ENCODE peak calls at places on chromosomes 11 and 22, in nine cellular contexts. X is lower lobe of right lung, C is retinal pigment epithelial cell, R is neural crest cell, Q is PC-9, E is fibroblast of lung, B is GM23338, I is astrocyte, K is fibroblast of mammary gland. M is an unnamed sample.

GRCh38 chr22:20885557-20886323 is 26.9 kb downstream of the SNAP29 start:
- DNase-seq in X (peak), C (peak), R (peak), Q (peak), E (peak), B (peak), I (peak), K (peak), M (peak)

GRCh38 chr11:68302256-68303054 is 9.9 kb upstream of the LRP5 start:
- DNase-seq in X (peak), C (no peak), R (no peak), Q (peak), E (peak), B (no peak), I (peak), K (peak), M (peak)

GRCh38 chr11:73461335-73461840 is 85.2 kb downstream of the RELT start:
- DNase-seq in X (no peak), C (no peak), R (no peak), Q (no peak), E (no peak), B (no peak), I (no peak), K (peak), M (no peak)

GRCh38 chr11:47236482-47236881 is 12.1 kb downstream of the ACP2 start:
- DNase-seq in X (no peak), C (no peak), R (no peak), Q (no peak), E (peak), B (no peak), I (peak), K (peak), M (peak)

GRCh38 chr11:72721276-72721675 is 30.9 kb downstream of the ARAP1 start:
- DNase-seq in X (no peak), C (no peak), R (no peak), Q (no peak), E (no peak), B (no peak), I (no peak), K (no peak), M (no peak)

GRCh38 chr11:5809122-5809519 is 397 bp downstream of the OR52N2 start:
- DNase-seq in X (no peak), C (no peak), R (no peak), Q (no peak), E (no peak), B (no peak), I (no peak), K (peak), M (no peak)

GRCh38 chr11:59197990-59198389 is 14.7 kb downstream of the MPEG1 start:
- DNase-seq in X (peak), C (peak), R (no peak), Q (no peak), E (peak), B (no peak), I (no peak), K (no peak), M (peak)

GRCh38 chr11:70826541-70826943 is 425.8 kb downstream of the SHANK2 start:
- DNase-seq in X (no peak), C (no peak), R (peak), Q (no peak), E (no peak), B (peak), I (no peak), K (no peak), M (no peak)

GRCh38 chr22:42863349-42863911 is 6.4 kb upstream of the ARFGAP3 start:
- DNase-seq in X (no peak), C (no peak), R (no peak), Q (peak), E (peak), B (no peak), I (peak), K (peak), M (peak)

GRCh38 chr11:85755285-85755684 is 55.7 kb downstream of the SYTL2 start:
- DNase-seq in X (no peak), C (no peak), R (no peak), Q (no peak), E (no peak), B (no peak), I (no peak), K (no peak), M (no peak)

GRCh38 chr11:33533668-33534067 is 167.0 kb downstream of the C11orf91 start:
- DNase-seq in X (no peak), C (no peak), R (no peak), Q (no peak), E (peak), B (no peak), I (peak), K (peak), M (no peak)

GRCh38 chr11:62054484-62055121 is 69.2 kb upstream of the INCENP start:
- DNase-seq in X (peak), C (no peak), R (no peak), Q (peak), E (peak), B (peak), I (no peak), K (peak), M (peak)
- TF ChIP-seq CTCF in X (peak), C (peak), R (no peak), Q (peak), E (peak), B (peak), I (no peak), K (peak), M (peak)

GRCh38 chr22:28936200-28936599 is 52.8 kb downstream of the ZNRF3 start:
- DNase-seq in X (no peak), C (no peak), R (no peak), Q (no peak), E (no peak), B (no peak), I (no peak), K (no peak), M (no peak)

GRCh38 chr22:28935140-28935539 is 51.8 kb downstream of the ZNRF3 start:
- DNase-seq in X (no peak), C (no peak), R (no peak), Q (no peak), E (no peak), B (no peak), I (no peak), K (no peak), M (no peak)

GRCh38 chr22:28934026-28934425 is 50.7 kb downstream of the ZNRF3 start:
- DNase-seq in X (no peak), C (no peak), R (no peak), Q (no peak), E (no peak), B (no peak), I (no peak), K (no peak), M (no peak)

GRCh38 chr22:28937206-28938025 is 54.0 kb downstream of the ZNRF3 start:
- DNase-seq in X (no peak), C (no peak), R (no peak), Q (no peak), E (no peak), B (no peak), I (no peak), K (no peak), M (no peak)

DNA sequence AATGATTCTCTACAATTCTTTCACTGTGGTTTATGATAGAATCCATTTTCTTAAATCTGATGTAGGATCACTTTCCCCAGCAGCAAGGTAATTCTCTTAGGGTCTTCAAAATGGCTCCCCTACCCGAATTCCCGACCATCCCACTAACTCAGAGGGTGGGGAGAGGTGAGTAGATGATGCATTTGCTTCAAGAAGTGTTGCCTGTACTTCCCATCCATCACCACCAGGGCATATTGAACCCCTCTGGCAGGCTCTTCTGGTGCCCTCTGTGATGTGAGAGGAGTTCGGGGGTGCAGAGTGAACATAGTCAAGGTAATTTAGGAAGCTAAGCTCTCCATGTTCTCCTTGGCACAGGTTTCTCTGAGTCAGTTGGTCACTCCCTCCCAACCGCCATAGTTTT is 52.3 kb downstream of the ZNRF3 start:
- DNase-seq in X (no peak), C (no peak), R (no peak), Q (no peak), E (no peak), B (peak), I (no peak), K (no peak), M (no peak)
- TF ChIP-seq CTCF in X (peak), C (peak), R (peak), Q (peak), E (peak), B (peak), I (peak), K (no peak), M (peak)

GRCh38 chr22:23277583-23278295 is 97.4 kb downstream of the BCR start:
- DNase-seq in X (no peak), C (no peak), R (no peak), Q (no peak), E (no peak), B (no peak), I (no peak), K (no peak), M (no peak)
- TF ChIP-seq CTCF in X (no peak), C (no peak), R (no peak), Q (no peak), E (no peak), B (no peak), I (no peak), K (no peak), M (no peak)

DNA sequence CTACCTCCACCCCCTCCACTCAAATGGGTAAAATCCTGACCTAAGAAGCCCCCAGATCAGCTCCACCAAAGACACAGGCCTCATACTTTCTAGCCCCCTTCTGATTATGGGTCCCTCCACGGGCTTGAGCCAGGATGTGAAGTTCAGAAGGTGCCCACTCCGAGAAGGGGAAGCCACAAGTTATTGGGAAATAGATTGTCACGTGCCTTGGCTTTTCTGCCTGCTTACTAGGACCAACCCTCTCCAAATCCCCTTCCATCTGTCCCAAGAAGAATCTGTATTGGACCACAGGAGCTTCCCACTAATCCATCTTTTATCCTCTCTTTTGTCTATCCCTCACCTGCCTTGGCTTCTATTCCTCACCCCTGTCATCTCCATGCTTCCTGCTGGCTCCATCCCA is 3.0 kb upstream of the NRGN start:
- DNase-seq in X (no peak), C (no peak), R (no peak), Q (no peak), E (no peak), B (no peak), I (no peak), K (no peak), M (no peak)
- TF ChIP-seq CTCF in X (no peak), C (no peak), R (no peak), Q (no peak), E (no peak), B (no peak), I (no peak), K (no peak), M (no peak)

GRCh38 chr11:132126973-132127900 is 756.8 kb downstream of the NTM start:
- DNase-seq in X (no peak), C (peak), R (peak), Q (no peak), E (peak), B (peak), I (peak), K (peak), M (peak)
- TF ChIP-seq CTCF in X (peak), C (peak), R (peak), Q (peak), E (peak), B (peak), I (peak), K (peak), M (peak)

GRCh38 chr11:87038235-87038960 is 664 bp downstream of the TMEM135 start:
- DNase-seq in X (no peak), C (no peak), R (no peak), Q (peak), E (peak), B (no peak), I (no peak), K (no peak), M (no peak)

GRCh38 chr11:87035976-87036583 is 1.7 kb upstream of the TMEM135 start:
- DNase-seq in X (no peak), C (no peak), R (no peak), Q (peak), E (no peak), B (no peak), I (no peak), K (no peak), M (no peak)

GRCh38 chr11:87037450-87038234 is at the start of gene TMEM135:
- DNase-seq in X (peak), C (peak), R (peak), Q (peak), E (peak), B (peak), I (peak), K (peak), M (peak)

GRCh38 chr11:87036756-87037449 is 831 bp upstream of the TMEM135 start:
- DNase-seq in X (no peak), C (peak), R (no peak), Q (peak), E (no peak), B (peak), I (no peak), K (no peak), M (no peak)

GRCh38 chr11:87039371-87039770 is 1.6 kb downstream of the TMEM135 start:
- DNase-seq in X (no peak), C (no peak), R (no peak), Q (peak), E (peak), B (no peak), I (peak), K (no peak), M (no peak)
- TF ChIP-seq CTCF in X (no peak), C (no peak), R (no peak), Q (no peak), E (no peak), B (no peak), I (no peak), K (no peak), M (no peak)

GRCh38 chr22:17366830-17367229 is 2.4 kb upstream of the CECR2 start:
- DNase-seq in X (no peak), C (no peak), R (peak), Q (no peak), E (peak), B (peak), I (no peak), K (no peak), M (no peak)
- TF ChIP-seq CTCF in X (peak), C (peak), R (peak), Q (no peak), E (no peak), B (peak), I (no peak), K (peak), M (no peak)

GRCh38 chr11:14095882-14096281 is 133.4 kb downstream of the SPON1 start:
- DNase-seq in X (no peak), C (no peak), R (no peak), Q (peak), E (no peak), B (no peak), I (no peak), K (no peak), M (no peak)

GRCh38 chr11:14089690-14090462 is 127.4 kb downstream of the SPON1 start:
- DNase-seq in X (no peak), C (no peak), R (no peak), Q (no peak), E (peak), B (no peak), I (no peak), K (peak), M (no peak)

GRCh38 chr11:14093065-14093464 is 130.5 kb downstream of the SPON1 start:
- DNase-seq in X (no peak), C (no peak), R (no peak), Q (no peak), E (no peak), B (no peak), I (no peak), K (no peak), M (no peak)

GRCh38 chr11:14094481-14095037 is 132.0 kb downstream of the SPON1 start:
- DNase-seq in X (no peak), C (no peak), R (no peak), Q (no peak), E (no peak), B (no peak), I (no peak), K (peak), M (no peak)
- TF ChIP-seq CTCF in X (no peak), C (no peak), R (no peak), Q (no peak), E (no peak), B (no peak), I (no peak), K (no peak), M (no peak)

DNA sequence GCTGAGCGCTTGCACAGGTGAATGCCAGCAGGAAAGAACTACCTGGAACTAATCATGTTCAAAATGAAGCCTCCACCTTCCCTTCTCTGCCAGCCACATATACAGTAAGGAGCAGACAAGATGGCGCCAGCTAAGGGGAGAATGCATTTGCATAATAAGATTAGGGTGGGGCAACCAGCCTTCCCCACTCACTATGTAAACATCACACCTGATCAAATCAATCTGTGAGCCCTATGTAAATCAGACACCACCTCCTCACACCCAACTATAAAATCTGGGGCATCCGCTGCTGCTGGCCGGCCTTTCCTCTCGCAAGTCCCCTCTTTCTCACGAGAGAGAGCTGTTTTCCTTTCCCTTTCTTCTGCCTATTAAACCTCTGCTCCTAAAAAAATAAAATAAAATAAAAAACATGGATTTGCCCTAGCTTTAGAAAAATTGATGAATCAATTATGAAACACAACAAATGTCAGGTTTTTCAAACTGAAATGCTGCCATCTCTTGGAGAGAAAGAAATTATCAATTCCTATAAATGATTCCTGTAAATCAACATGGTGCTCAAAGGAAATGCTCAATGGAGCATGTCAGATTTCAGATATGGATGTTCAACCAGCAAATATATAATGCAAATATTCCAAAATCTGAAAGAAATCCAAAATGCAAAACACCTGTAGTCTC is 108.9 kb downstream of the SGSM3 start:
- DNase-seq in X (no peak), C (no peak), R (no peak), Q (no peak), E (no peak), B (no peak), I (no peak), K (no peak), M (no peak)
- TF ChIP-seq CTCF in X (no peak), C (peak), R (no peak), Q (peak), E (no peak), B (no peak), I (no peak), K (no peak), M (peak)

M was measured in HFFc6.